ENCODE peak calls at places on chromosomes 5 and 9, in five cellular contexts. O, T, Z, G and I are unnamed samples.
A peak's percentile ranks its signal among the peaks of the same experiment; 100 is the strongest.

GRCh38 chr5:109196486-109196885 is 213.3 kb downstream of the PJA2 start:
- DNase-seq in Z (no peak), G (no peak), T (no peak), O (no peak), I (no peak)

GRCh38 chr9:27407491-27407890 is 110.5 kb upstream of the EQTN start:
- DNase-seq in O (no peak), Z (no peak), T (no peak), G (no peak), I (no peak)

GRCh38 chr9:112273826-112274225 is 59.6 kb downstream of the PTBP3 start:
- DNase-seq in T (no peak), O (no peak), G (no peak), Z (no peak), I (no peak)

GRCh38 chr5:168734657-168735344 is 155.6 kb upstream of the PANK3 start:
- DNase-seq in G (no peak), T (no peak), O (peak; percentile 50), Z (peak; percentile 20), I (no peak)

GRCh38 chr9:131954299-131954698 is 125.4 kb downstream of the MED27 start:
- DNase-seq in Z (no peak), T (peak; percentile 24), O (no peak), G (no peak), I (no peak)

GRCh38 chr9:18798106-18798505 is 234.9 kb downstream of the SAXO1 start:
- DNase-seq in O (no peak), Z (no peak), T (no peak), G (no peak), I (no peak)

GRCh38 chr9:103804077-103804735 is 289.9 kb upstream of the SMC2 start:
- DNase-seq in O (no peak), T (no peak), G (no peak), Z (peak; percentile 47), I (no peak)

GRCh38 chr9:89430995-89431394 is 66.9 kb downstream of the SEMA4D start:
- DNase-seq in G (no peak), Z (no peak), T (no peak), O (peak; percentile 81), I (no peak)

GRCh38 chr9:99852617-99853016 is 30.9 kb downstream of the NR4A3 start:
- DNase-seq in G (no peak), T (no peak), O (no peak), Z (no peak), I (no peak)
- H3K27ac ChIP-seq in G (no peak overlapping the region), T (no peak overlapping the region), O (no peak overlapping the region), Z (no peak overlapping the region), I (no peak overlapping the region)

GRCh38 chr5:178438746-178439260 is 151.4 kb downstream of the COL23A1 start:
- DNase-seq in T (no peak), O (no peak), Z (no peak), G (no peak), I (no peak)

GRCh38 chr5:178440163-178440545 is 150.0 kb downstream of the COL23A1 start:
- DNase-seq in Z (no peak), G (no peak), T (no peak), O (peak; percentile 15), I (no peak)

GRCh38 chr5:178437296-178438075 is 152.7 kb downstream of the COL23A1 start:
- DNase-seq in T (no peak), Z (no peak), O (no peak), G (no peak), I (no peak)

GRCh38 chr5:178441486-178442270 is 148.5 kb downstream of the COL23A1 start:
- DNase-seq in T (no peak), Z (no peak), G (no peak), O (peak; percentile 34), I (no peak)

DNA sequence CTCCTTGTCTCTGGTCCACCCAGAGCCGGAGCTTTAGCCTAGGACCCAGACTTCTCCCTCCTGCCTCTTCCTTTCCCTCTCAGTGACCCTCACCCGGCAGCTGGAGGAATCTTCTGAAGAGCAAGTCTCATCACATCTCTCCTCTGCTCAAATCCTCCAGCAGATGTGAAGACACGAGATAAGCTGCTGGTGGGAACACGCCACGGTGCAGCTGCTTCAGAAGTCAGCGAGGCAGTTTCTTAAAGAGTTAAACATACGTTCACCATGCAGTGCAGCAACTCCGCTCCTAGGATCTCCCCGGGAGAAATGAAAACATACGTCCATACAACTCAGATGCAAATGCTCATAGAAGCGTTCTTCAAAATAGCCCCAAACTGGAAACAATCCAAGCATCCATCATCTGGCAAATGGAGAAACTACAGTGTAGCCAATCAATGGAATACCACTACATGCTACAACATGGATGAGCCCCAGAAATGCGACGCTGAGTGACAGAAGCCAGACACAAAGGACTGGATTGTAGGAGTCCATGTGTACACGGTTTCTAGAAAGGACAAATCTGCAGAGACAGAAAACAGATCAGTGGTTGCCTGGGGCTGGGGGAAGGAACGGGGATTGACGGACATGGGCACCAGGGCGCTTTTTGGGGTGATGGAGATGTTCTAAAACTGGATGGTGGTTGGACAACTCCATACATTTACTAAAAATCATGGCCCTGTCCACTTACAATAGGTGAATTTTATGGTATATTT is 150.6 kb downstream of the COL23A1 start:
- DNase-seq in G (no peak), Z (no peak), O (no peak), T (no peak), I (no peak)
- H3K27ac ChIP-seq in G (no peak overlapping the region), Z (no peak overlapping the region), O (no peak overlapping the region), T (no peak overlapping the region), I (no peak overlapping the region)

GRCh38 chr9:37941253-37941652 is 37.3 kb upstream of the SLC25A51 start:
- DNase-seq in O (no peak), Z (no peak), G (no peak), T (no peak), I (no peak)

GRCh38 chr9:37943329-37944265 is 39.7 kb upstream of the SLC25A51 start:
- DNase-seq in G (peak; percentile 67), T (peak; percentile 71), O (no peak), Z (peak; percentile 97), I (no peak)

GRCh38 chr9:37944671-37945481 is 40.9 kb upstream of the SLC25A51 start:
- DNase-seq in Z (peak; percentile 79), T (peak; percentile 75), O (no peak), G (no peak), I (no peak)

GRCh38 chr9:37944266-37944650 is 40.3 kb upstream of the SLC25A51 start:
- DNase-seq in Z (peak; percentile 50), T (no peak), G (no peak), O (no peak), I (no peak)

GRCh38 chr9:37942616-37943328 is 38.8 kb upstream of the SLC25A51 start:
- DNase-seq in G (no peak), T (no peak), Z (no peak), O (no peak), I (no peak)
- H3K27ac ChIP-seq in G (no peak overlapping the region), T (peak overlapping the region; percentile 75), Z (no peak overlapping the region), O (no peak overlapping the region), I (peak overlapping the region; percentile 39)

GRCh38 chr9:135480071-135480941 is 724 bp downstream of the PPP1R26 start:
- DNase-seq in O (no peak), G (no peak), T (peak; percentile 64), Z (peak; percentile 35), I (no peak)
- H3K27ac ChIP-seq in O (peak overlapping the region; percentile 45), G (peak overlapping the region; percentile 53), T (peak overlapping the region; percentile 79), Z (no peak overlapping the region), I (no peak overlapping the region)

DNA sequence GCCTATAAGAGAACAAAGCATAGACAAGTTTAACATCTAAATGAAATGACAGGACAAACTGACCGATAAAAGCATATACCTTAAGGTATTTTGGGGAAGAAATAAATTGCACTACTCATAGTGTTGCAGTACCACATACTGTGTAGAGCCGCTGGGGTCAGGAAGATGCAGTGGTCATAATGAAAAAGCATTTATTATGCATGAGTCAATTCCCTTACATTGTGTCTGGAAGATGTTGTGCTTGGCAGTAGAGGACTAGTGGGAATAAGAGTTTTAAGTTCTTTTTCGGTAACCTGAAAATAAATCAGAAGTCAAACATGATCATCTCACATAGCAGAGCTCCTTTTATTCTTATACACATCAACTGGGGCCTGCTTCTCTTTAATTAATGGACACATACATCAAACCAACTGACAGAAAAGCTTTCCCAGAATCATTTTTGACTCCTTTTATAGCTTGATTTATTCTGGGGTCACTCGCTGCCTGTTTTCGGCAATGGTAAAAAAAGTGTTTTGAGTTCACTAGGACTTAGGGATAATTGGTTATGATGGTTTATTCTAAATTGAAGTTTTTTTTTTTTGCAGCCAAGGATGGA is 262.5 kb upstream of the CHD1 start:
- DNase-seq in Z (peak; percentile 73), G (no peak), T (no peak), O (no peak), I (no peak)
- H3K27ac ChIP-seq in Z (no peak overlapping the region), G (no peak overlapping the region), T (no peak overlapping the region), O (no peak overlapping the region), I (no peak overlapping the region)

DNA sequence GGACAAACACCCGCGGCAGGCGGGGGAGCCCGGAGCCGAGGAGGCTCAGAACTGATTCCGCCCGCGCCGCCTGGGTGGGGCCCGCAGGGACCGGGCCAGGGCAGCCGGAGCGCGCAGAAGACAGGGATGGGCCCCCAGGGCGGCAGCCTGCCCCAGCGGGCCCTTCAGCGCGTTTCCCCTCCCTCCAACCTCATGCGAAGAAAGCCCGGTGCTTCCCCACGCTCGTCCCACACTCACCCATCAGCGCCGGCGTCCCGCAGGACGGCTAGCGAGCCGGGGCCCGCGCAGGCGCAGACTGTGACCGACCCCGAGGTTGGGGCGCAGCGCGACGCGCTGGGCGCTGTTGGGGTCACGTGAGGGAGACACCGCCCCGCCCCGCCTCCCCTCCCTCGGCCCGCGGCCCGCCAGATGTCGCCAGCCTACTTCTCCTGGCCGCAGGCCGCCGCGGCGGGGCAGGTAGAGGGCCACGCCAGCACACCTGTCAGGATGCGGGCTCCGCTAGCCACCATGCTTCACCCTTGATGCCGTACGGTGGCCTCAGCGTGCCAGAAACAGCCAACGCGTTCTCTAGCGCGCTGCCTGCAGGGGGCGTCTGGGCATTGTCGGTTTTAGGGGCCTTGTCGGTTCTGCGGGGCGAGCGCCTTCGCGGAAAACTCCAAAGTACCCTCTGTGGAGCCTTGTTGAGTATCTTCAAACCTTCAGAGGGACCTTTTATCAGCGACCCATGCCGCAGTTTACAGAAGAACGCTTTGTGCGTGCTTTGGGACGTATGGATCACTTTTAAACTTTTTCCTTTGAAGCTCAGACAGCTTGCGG is at the start of gene SLC25A51:
- DNase-seq in Z (peak; percentile 86), G (peak; percentile 93), T (peak; percentile 92), O (peak; percentile 97), I (peak; percentile 79)
- H3K27ac ChIP-seq in Z (peak within 1 kb of the TSS; percentile 48), G (peak within 1 kb of the TSS; percentile 91), T (peak within 1 kb of the TSS; percentile 78), O (peak within 1 kb of the TSS; percentile 80), I (peak within 1 kb of the TSS; percentile 93)